ENCODE peak calls at places on chromosomes 5 and 9, in four cellular contexts. P, O, G and L are unnamed samples.

GRCh38 chr5:171842006-171842776 is 56.6 kb downstream of the SMIM23 start:
- DNase-seq in O (no peak), P (no peak), G (peak; percentile 39), L (no peak)

GRCh38 chr5:81313278-81313677 is 11.9 kb downstream of the ZCCHC9 start:
- DNase-seq in G (no peak), O (no peak), P (no peak), L (no peak)

GRCh38 chr9:124779368-124780059 is 2.6 kb downstream of the OLFML2A start:
- DNase-seq in P (peak; percentile 77), G (peak; percentile 63), O (peak; percentile 37), L (peak; percentile 91)

GRCh38 chr9:115672477-115673316 is 480.9 kb upstream of the PAPPA start:
- DNase-seq in G (peak; percentile 12), O (no peak), P (peak; percentile 69), L (peak; percentile 98)

GRCh38 chr5:133373121-133373870 is 239.0 kb downstream of the FSTL4 start:
- DNase-seq in G (no peak), P (no peak), O (no peak), L (no peak)

GRCh38 chr5:74916831-74917710 is 50.9 kb upstream of the FAM169A start:
- DNase-seq in G (peak; percentile 44), O (no peak), P (peak; percentile 43), L (no peak)

GRCh38 chr5:127536687-127537086 is 19.2 kb downstream of the PRRC1 start:
- DNase-seq in G (peak; percentile 10), O (no peak), P (no peak), L (no peak)

GRCh38 chr5:166708271-166708670 is 1583.2 kb upstream of the WWC1 start:
- DNase-seq in O (no peak), G (no peak), P (no peak), L (no peak)

GRCh38 chr5:31630931-31631330 is 8.0 kb upstream of the PDZD2 start:
- DNase-seq in O (no peak), P (no peak), G (no peak), L (no peak)

GRCh38 chr5:95600557-95600956 is 19.3 kb upstream of the GPR150 start:
- DNase-seq in G (no peak), O (no peak), P (no peak), L (no peak)

GRCh38 chr9:14868772-14869583 is 41.2 kb downstream of the FREM1 start:
- DNase-seq in P (no peak), G (no peak), O (no peak), L (no peak)

GRCh38 chr5:112649882-112650281 is 87.8 kb upstream of the APC start:
- DNase-seq in P (no peak), G (no peak), O (no peak), L (no peak)

GRCh38 chr9:110427497-110428104 is 89.9 kb upstream of the TXNDC8 start:
- DNase-seq in G (peak; percentile 46), O (no peak), P (peak; percentile 43), L (no peak)

GRCh38 chr9:19870988-19871387 is 82.2 kb upstream of the SLC24A2 start:
- DNase-seq in G (no peak), P (no peak), O (no peak), L (no peak)

GRCh38 chr9:123753669-123754307 is 176.1 kb downstream of the DENND1A start:
- DNase-seq in O (no peak), G (no peak), P (no peak), L (no peak)

GRCh38 chr9:128911529-128912035 is 9.2 kb upstream of the PHYHD1 start:
- DNase-seq in O (peak; percentile 88), G (peak; percentile 85), P (peak; percentile 81), L (no peak)

GRCh38 chr9:116355153-116355827 is 201.7 kb downstream of the PAPPA start:
- DNase-seq in O (peak; percentile 61), G (no peak), P (no peak), L (peak; percentile 71)

GRCh38 chr5:142390303-142390840 is 65.6 kb upstream of the SPRY4 start:
- DNase-seq in O (no peak), G (no peak), P (no peak), L (no peak)

GRCh38 chr9:130948266-130948665 is 9.2 kb upstream of the FIBCD1 start:
- DNase-seq in P (peak; percentile 50), O (no peak), G (no peak), L (no peak)

GRCh38 chr9:135673941-135674340 is 10.8 kb downstream of the LCN9 start:
- DNase-seq in G (no peak), P (no peak), O (peak; percentile 4), L (no peak)

GRCh38 chr9:129281506-129282145 is 103.6 kb upstream of the IER5L start:
- DNase-seq in G (no peak), O (peak; percentile 23), P (no peak), L (no peak)

GRCh38 chr9:137611623-137612609 is 6.4 kb downstream of the ARRDC1 start:
- DNase-seq in O (peak; percentile 72), P (peak; percentile 99), G (no peak), L (no peak)

GRCh38 chr9:12368569-12368968 is 324.6 kb upstream of the TYRP1 start:
- DNase-seq in G (no peak), O (no peak), P (no peak), L (no peak)

GRCh38 chr5:99763021-99763814 is 772.0 kb upstream of the FAM174A start:
- DNase-seq in P (no peak), O (peak; percentile 35), G (no peak), L (no peak)

GRCh38 chr5:43145071-43145470 is 24.4 kb downstream of the ZNF131 start:
- DNase-seq in P (no peak), G (no peak), O (no peak), L (no peak)

GRCh38 chr5:137580030-137580429 is 80.9 kb upstream of the SPOCK1 start:
- DNase-seq in G (peak; percentile 24), O (no peak), P (no peak), L (no peak)
- H3K4me3 ChIP-seq in G (no peak overlapping the region), O (no peak overlapping the region), P (no peak overlapping the region), L (no peak overlapping the region)

GRCh38 chr5:14870347-14871083 is 1.1 kb downstream of the ANKH start:
- DNase-seq in O (peak; percentile 55), G (peak; percentile 19), P (no peak), L (no peak)
- TF ChIP-seq CTCF in O (peak; percentile 8), G (no peak), P (no peak), L (peak; percentile 29)

DNA sequence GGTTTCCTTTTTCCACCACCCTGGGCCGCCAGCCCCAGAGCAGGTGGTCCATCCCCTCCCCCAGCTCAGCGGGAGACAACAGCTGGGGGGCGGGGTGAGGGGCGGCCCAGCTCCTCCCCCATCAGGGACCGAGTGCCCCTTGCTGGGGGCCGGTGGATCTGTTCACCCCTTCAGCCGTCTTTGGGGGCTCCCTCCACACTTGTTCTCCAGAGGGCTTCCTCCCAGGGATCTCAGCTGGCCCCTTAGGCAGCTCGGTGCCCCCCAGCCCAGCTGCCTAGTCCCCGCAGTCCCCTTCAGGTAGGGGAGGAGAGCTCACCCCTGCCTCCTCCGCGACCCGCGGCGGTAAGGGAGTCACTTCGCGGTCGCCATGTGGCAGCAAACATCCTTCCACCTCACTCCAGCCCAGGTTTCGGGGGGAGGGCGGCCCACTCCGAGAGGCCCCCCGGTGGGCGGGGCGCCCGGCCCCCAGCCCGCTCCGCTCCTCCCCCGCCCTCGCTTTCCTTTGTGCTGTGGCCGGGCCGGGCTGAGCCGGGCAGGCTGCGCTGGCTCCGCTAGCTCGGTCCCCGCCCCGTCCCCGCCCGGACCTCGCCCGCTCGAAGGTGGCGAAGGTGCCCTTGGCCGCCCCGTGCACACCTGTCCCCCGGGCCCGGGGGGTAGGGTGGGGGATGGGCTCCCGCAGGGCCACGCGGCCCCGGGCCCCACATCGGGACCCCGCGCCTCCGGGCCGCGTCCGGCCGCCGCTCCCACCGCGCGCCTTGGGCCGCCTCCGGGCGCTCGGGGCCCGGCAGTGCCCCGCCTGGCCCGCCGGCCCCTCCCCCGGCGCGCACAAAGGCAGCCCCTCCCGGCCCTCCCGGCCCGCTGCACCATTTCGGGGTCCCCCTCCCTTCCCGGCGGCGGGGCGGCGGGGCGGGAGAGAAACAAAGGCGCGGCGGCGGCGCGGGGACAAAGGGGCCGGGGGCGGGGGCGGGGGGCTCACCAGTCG is 683 bp downstream of the DBN1 start:
- DNase-seq in P (peak; percentile 53), G (peak; percentile 54), O (no peak), L (no peak)
- H3K4me3 ChIP-seq in P (peak overlapping the region; percentile 79), G (peak overlapping the region; percentile 72), O (peak overlapping the region; percentile 76), L (peak overlapping the region; percentile 54)

GRCh38 chr5:105877592-105877991 is 1793.1 kb downstream of the EFNA5 start:
- DNase-seq in O (no peak), G (no peak), P (no peak), L (no peak)
- TF ChIP-seq CTCF in O (no peak), G (no peak), P (no peak), L (no peak)

DNA sequence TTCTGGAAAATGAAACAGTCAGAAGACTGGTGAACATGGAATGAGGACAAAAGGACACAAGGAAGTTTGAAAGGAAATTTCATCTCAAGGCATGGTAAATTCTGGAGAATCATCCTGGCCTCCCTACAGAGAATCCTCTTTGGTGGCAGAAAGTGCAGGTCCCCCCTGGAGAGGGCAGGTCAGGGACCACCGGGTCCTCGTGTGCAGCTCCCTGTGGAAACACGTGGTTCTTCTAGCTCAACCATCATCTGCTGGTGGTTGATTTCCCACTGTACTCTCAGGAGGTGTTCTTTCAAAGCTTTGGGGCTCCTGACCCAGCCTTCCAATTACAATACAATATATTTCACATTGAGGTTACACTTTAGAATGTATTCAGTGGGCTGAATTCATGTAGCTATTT is 2.6 kb upstream of the GTF3C5 start:
- DNase-seq in O (no peak), P (no peak), G (no peak), L (no peak)
- H3K4me3 ChIP-seq in O (no peak overlapping the region), P (no peak overlapping the region), G (no peak overlapping the region), L (no peak overlapping the region)